ENCODE peak calls at places on chromosome 15, in ten cellular contexts. Y is PC-9, S is T-helper 1 cell, Z is GM03348, N is heart right ventricle, H is brain microvascular endothelial cell, I is NCI-H2081, T is HEK293T, Q is hepatic stellate cell, L is PC-3. M is an unnamed sample.

GRCh38 chr15:43370310-43370974 is 401 bp downstream of the ZSCAN29 start:
- DNase-seq in Y (no peak), S (no peak), Z (peak), N (peak), H (peak), I (peak), T (peak), Q (peak), L (no peak), M (peak)

GRCh38 chr15:66603301-66604179 is 37.7 kb upstream of the LCTL start:
- DNase-seq in Y (no peak), S (peak), Z (peak), N (peak), H (peak), I (peak), T (peak), Q (peak), L (peak), M (peak)

GRCh38 chr15:73244333-73244732 is 124.4 kb downstream of the HCN4 start:
- DNase-seq in Y (no peak), S (no peak), Z (no peak), N (no peak), H (no peak), I (peak), T (peak), Q (no peak), L (peak), M (no peak)

GRCh38 chr15:44706946-44707636 is 4.0 kb downstream of the PATL2 start:
- DNase-seq in Y (peak), S (no peak), Z (no peak), N (no peak), H (no peak), I (no peak), T (no peak), Q (no peak), L (peak), M (no peak)

GRCh38 chr15:40291088-40291574 is 8.3 kb upstream of the ANKRD63 start:
- DNase-seq in Y (peak), S (no peak), Z (peak), N (peak), H (peak), I (no peak), T (peak), Q (peak), L (peak), M (peak)

GRCh38 chr15:73081321-73081958 is 29.2 kb downstream of the NEO1 start:
- DNase-seq in Y (peak), S (no peak), Z (peak), N (no peak), H (peak), I (peak), T (peak), Q (peak), L (peak), M (no peak)

GRCh38 chr15:50241684-50242450 is 23.7 kb downstream of the HDC start:
- DNase-seq in Y (peak), S (no peak), Z (peak), N (no peak), H (peak), I (no peak), T (no peak), Q (no peak), L (peak), M (no peak)

GRCh38 chr15:100310511-100310910 is 31.3 kb downstream of the ADAMTS17 start:
- DNase-seq in Y (no peak), S (no peak), Z (no peak), N (no peak), H (no peak), I (no peak), T (no peak), Q (no peak), L (no peak), M (no peak)

GRCh38 chr15:90860450-90860849 is 7.9 kb upstream of the FURIN start:
- DNase-seq in Y (peak), S (no peak), Z (no peak), N (no peak), H (no peak), I (peak), T (no peak), Q (no peak), L (peak), M (no peak)

GRCh38 chr15:55060831-55061230 is 135.9 kb downstream of the RSL24D1 start:
- DNase-seq in Y (no peak), S (no peak), Z (no peak), N (no peak), H (no peak), I (no peak), T (no peak), Q (no peak), L (no peak), M (no peak)

GRCh38 chr15:25739687-25740121 is 123.4 kb downstream of the ATP10A start:
- DNase-seq in Y (no peak), S (no peak), Z (peak), N (no peak), H (peak), I (peak), T (no peak), Q (peak), L (peak), M (no peak)

GRCh38 chr15:41936649-41937567 is 35.4 kb downstream of the EHD4 start:
- DNase-seq in Y (no peak), S (peak), Z (no peak), N (no peak), H (peak), I (no peak), T (no peak), Q (no peak), L (no peak), M (no peak)

GRCh38 chr15:78979456-78980320 is 34.8 kb upstream of the CTSH start:
- DNase-seq in Y (peak), S (no peak), Z (peak), N (no peak), H (peak), I (peak), T (peak), Q (peak), L (peak), M (no peak)

GRCh38 chr15:100863406-100864198 is 16.0 kb upstream of the ALDH1A3 start:
- DNase-seq in Y (no peak), S (no peak), Z (peak), N (peak), H (no peak), I (no peak), T (no peak), Q (no peak), L (no peak), M (peak)

GRCh38 chr15:84023636-84024035 is 211.9 kb upstream of the GOLGA6L4 start:
- DNase-seq in Y (no peak), S (no peak), Z (peak), N (no peak), H (peak), I (no peak), T (peak), Q (no peak), L (peak), M (no peak)

GRCh38 chr15:92693922-92694331 is 38.4 kb upstream of the FAM174B start:
- DNase-seq in Y (no peak), S (no peak), Z (no peak), N (no peak), H (peak), I (peak), T (peak), Q (peak), L (peak), M (no peak)

GRCh38 chr15:62920569-62921502 is 121.7 kb upstream of the TPM1 start:
- DNase-seq in Y (no peak), S (no peak), Z (peak), N (peak), H (peak), I (no peak), T (no peak), Q (no peak), L (no peak), M (peak)

GRCh38 chr15:94856267-94856854 is 625.0 kb downstream of the MCTP2 start:
- DNase-seq in Y (no peak), S (no peak), Z (no peak), N (no peak), H (no peak), I (no peak), T (no peak), Q (no peak), L (no peak), M (no peak)

GRCh38 chr15:45181491-45182285 is 6.1 kb downstream of the SHF start:
- DNase-seq in Y (no peak), S (no peak), Z (no peak), N (no peak), H (no peak), I (no peak), T (no peak), Q (no peak), L (no peak), M (no peak)

GRCh38 chr15:88649286-88649733 is 10.5 kb downstream of the ISG20 start:
- DNase-seq in Y (no peak), S (peak), Z (peak), N (peak), H (peak), I (no peak), T (no peak), Q (peak), L (peak), M (peak)

GRCh38 chr15:98163319-98164030 is 203.0 kb downstream of the ARRDC4 start:
- DNase-seq in Y (no peak), S (no peak), Z (peak), N (no peak), H (no peak), I (no peak), T (no peak), Q (no peak), L (no peak), M (no peak)

GRCh38 chr15:64681424-64682024 is 93.9 kb downstream of the RBPMS2 start:
- DNase-seq in Y (peak), S (no peak), Z (peak), N (no peak), H (peak), I (peak), T (peak), Q (peak), L (peak), M (no peak)

GRCh38 chr15:91183630-91184029 is 83.6 kb downstream of the SV2B start:
- DNase-seq in Y (no peak), S (no peak), Z (no peak), N (no peak), H (no peak), I (peak), T (no peak), Q (no peak), L (no peak), M (no peak)

GRCh38 chr15:78761020-78761419 is 50.2 kb downstream of the ADAMTS7 start:
- DNase-seq in Y (no peak), S (no peak), Z (no peak), N (peak), H (no peak), I (no peak), T (no peak), Q (no peak), L (no peak), M (peak)

GRCh38 chr15:69305204-69305931 is 6.7 kb downstream of the PAQR5 start:
- DNase-seq in Y (no peak), S (no peak), Z (peak), N (no peak), H (peak), I (no peak), T (no peak), Q (peak), L (peak), M (no peak)

GRCh38 chr15:68436680-68437079 is 4.7 kb upstream of the ITGA11 start:
- DNase-seq in Y (no peak), S (no peak), Z (no peak), N (no peak), H (no peak), I (no peak), T (no peak), Q (no peak), L (no peak), M (no peak)

GRCh38 chr15:89136818-89137772 is 48.8 kb downstream of the ABHD2 start:
- DNase-seq in Y (peak), S (no peak), Z (peak), N (peak), H (no peak), I (no peak), T (no peak), Q (peak), L (no peak), M (peak)

GRCh38 chr15:25175033-25175788 is 220.4 kb downstream of the SNRPN start:
- DNase-seq in Y (no peak), S (no peak), Z (peak), N (peak), H (no peak), I (no peak), T (no peak), Q (no peak), L (no peak), M (peak)

GRCh38 chr15:35696767-35697231 is 150.8 kb upstream of the DPH6 start:
- DNase-seq in Y (peak), S (no peak), Z (peak), N (no peak), H (peak), I (no peak), T (no peak), Q (peak), L (peak), M (no peak)